ENCODE peak calls at places on chromosomes 1 and 21, in five cellular contexts. V, F, C, G and D are unnamed samples.

GRCh38 chr1:110616587-110616986 is 10.4 kb upstream of the KCNA2 start:
- DNase-seq in V (no peak), F (no peak), C (no peak), G (no peak), D (no peak)

GRCh38 chr1:7574121-7575040 is 196.7 kb upstream of the VAMP3 start:
- DNase-seq in C (peak), F (no peak), V (no peak), G (no peak), D (no peak)

GRCh38 chr1:7616076-7616833 is 154.8 kb upstream of the VAMP3 start:
- DNase-seq in G (peak), V (peak), F (peak), C (peak), D (no peak)

GRCh38 chr1:22521692-22522091 is 41.6 kb upstream of the EPHA8 start:
- DNase-seq in G (no peak), F (no peak), V (no peak), C (no peak), D (no peak)

GRCh38 chr1:156805766-156806511 is 10.7 kb downstream of the SH2D2A start:
- DNase-seq in V (no peak), G (peak), F (peak), C (peak), D (no peak)

GRCh38 chr1:55127827-55128343 is 87.3 kb downstream of the USP24 start:
- DNase-seq in G (no peak), F (no peak), V (no peak), C (no peak), D (no peak)

GRCh38 chr1:39850606-39851216 is 32.6 kb downstream of the TRIT1 start:
- DNase-seq in C (no peak), V (no peak), G (no peak), F (no peak), D (no peak)

GRCh38 chr1:28573564-28573963 is 18.5 kb upstream of the RAB42 start:
- DNase-seq in G (no peak), F (no peak), C (no peak), V (no peak), D (no peak)

GRCh38 chr21:41931041-41931451 is 22.8 kb downstream of the C2CD2 start:
- DNase-seq in V (no peak), G (no peak), C (no peak), F (no peak), D (no peak)

GRCh38 chr1:198628064-198628455 is 10.8 kb upstream of the PTPRC start:
- DNase-seq in C (no peak), F (no peak), G (no peak), V (no peak), D (no peak)

GRCh38 chr1:237197470-237198425 is 155.8 kb downstream of the RYR2 start:
- DNase-seq in F (no peak), G (no peak), V (no peak), C (no peak), D (no peak)

GRCh38 chr21:29875873-29876272 is 63.9 kb downstream of the GRIK1 start:
- DNase-seq in V (no peak), F (no peak), C (no peak), G (no peak), D (no peak)

GRCh38 chr1:203871114-203871875 is 9.9 kb downstream of the SNRPE start:
- DNase-seq in C (peak), F (peak), V (peak), G (no peak), D (no peak)

GRCh38 chr1:65224681-65225091 is 76.7 kb downstream of the AK4 start:
- DNase-seq in C (no peak), G (no peak), F (no peak), V (no peak), D (no peak)

GRCh38 chr21:28237661-28238060 is 755.0 kb downstream of the LTN1 start:
- DNase-seq in F (no peak), C (peak), G (no peak), V (no peak), D (no peak)

GRCh38 chr1:99640672-99641071 is 5.2 kb upstream of the PALMD start:
- DNase-seq in F (no peak), C (no peak), G (no peak), V (no peak), D (no peak)

GRCh38 chr1:19689856-19690255 is 25.2 kb downstream of the HTR6 start:
- DNase-seq in F (no peak), C (no peak), V (no peak), G (no peak), D (no peak)

GRCh38 chr1:34188418-34188817 is 11.7 kb downstream of the C1orf94 start:
- DNase-seq in F (no peak), V (no peak), C (no peak), G (no peak), D (no peak)

GRCh38 chr1:209411491-209411929 is 172.0 kb upstream of the CAMK1G start:
- DNase-seq in C (peak), V (no peak), G (no peak), F (no peak), D (no peak)

GRCh38 chr1:35475356-35475755 is 81.8 kb downstream of the KIAA0319L start:
- DNase-seq in G (no peak), F (no peak), C (no peak), V (no peak), D (no peak)

GRCh38 chr1:38559180-38559874 is 300.2 kb downstream of the RRAGC start:
- DNase-seq in V (no peak), G (peak), C (no peak), F (peak), D (peak)

GRCh38 chr1:16727190-16728111 is 12.9 kb upstream of the RNU1-4 start:
- DNase-seq in G (peak), F (peak), C (peak), V (peak), D (peak)

GRCh38 chr1:112743174-112744018 is 28.3 kb upstream of the PPM1J start:
- DNase-seq in F (no peak), C (no peak), G (no peak), V (no peak), D (peak)

GRCh38 chr1:157194739-157195520 is 56.7 kb upstream of the ETV3 start:
- DNase-seq in V (no peak), G (no peak), F (no peak), C (no peak), D (peak)

GRCh38 chr1:66253330-66253921 is 280.5 kb upstream of the SGIP1 start:
- DNase-seq in V (peak), C (peak), G (no peak), F (no peak), D (no peak)

GRCh38 chr1:89070509-89070908 is 5.5 kb upstream of the GBP1 start:
- DNase-seq in V (no peak), C (no peak), F (no peak), G (no peak), D (no peak)

GRCh38 chr1:204672482-204673216 is 12.9 kb downstream of the LRRN2 start:
- DNase-seq in G (no peak), V (no peak), F (no peak), C (no peak), D (no peak)

GRCh38 chr1:202694354-202694753 is 15.9 kb downstream of the SYT2 start:
- DNase-seq in F (no peak), V (no peak), G (no peak), C (no peak), D (no peak)

GRCh38 chr21:25639922-25640670 is 1.0 kb downstream of the JAM2 start:
- DNase-seq in F (no peak), G (peak), V (no peak), C (peak), D (peak)

GRCh38 chr1:3555131-3555920 is 56.0 kb downstream of the MEGF6 start:
- DNase-seq in G (no peak), C (no peak), V (no peak), F (no peak), D (no peak)

GRCh38 chr1:184866991-184867788 is 107.1 kb downstream of the NIBAN1 start:
- DNase-seq in C (peak), G (no peak), F (peak), V (no peak), D (no peak)

GRCh38 chr1:93804412-93804811 is 74.6 kb downstream of the DNTTIP2 start:
- DNase-seq in G (no peak), V (no peak), F (no peak), C (no peak), D (no peak)

GRCh38 chr1:160795951-160796383 is at the start of gene LY9:
- DNase-seq in G (no peak), V (no peak), F (peak), C (peak), D (peak)
- H3K4me3 ChIP-seq in G (no peak), V (no peak), F (no peak), C (peak), D (peak)

GRCh38 chr1:26999440-26999987 is 6.0 kb downstream of the TRNP1 start:
- DNase-seq in G (peak), F (peak), C (peak), V (peak), D (no peak)
- TF ChIP-seq CTCF in G (no peak), F (no peak), C (no peak), V (no peak), D (no peak)

GRCh38 chr1:72937905-72938304 is 655.6 kb upstream of the NEGR1 start:
- DNase-seq in F (no peak), G (no peak), C (no peak), V (no peak), D (no peak)
- TF ChIP-seq EP300 in F (no peak), G (no peak), C (no peak), V (no peak), D (no peak)

GRCh38 chr1:246592695-246593094 is 26.4 kb downstream of the CNST start:
- DNase-seq in F (no peak), C (no peak), G (no peak), V (no peak), D (no peak)
- H3K4me3 ChIP-seq in F (no peak), C (no peak), G (no peak), V (no peak), D (no peak)

GRCh38 chr1:91501527-91501859 is 842 bp downstream of the CDC7 start:
- DNase-seq in F (no peak), V (no peak), G (no peak), C (no peak), D (no peak)

GRCh38 chr1:91502138-91502881 is 1.7 kb downstream of the CDC7 start:
- DNase-seq in F (no peak), V (peak), G (no peak), C (no peak), D (no peak)

GRCh38 chr1:91503975-91504530 is 3.4 kb downstream of the CDC7 start:
- DNase-seq in C (no peak), F (no peak), V (peak), G (no peak), D (no peak)

GRCh38 chr1:91503332-91503900 is 2.8 kb downstream of the CDC7 start:
- DNase-seq in C (no peak), F (no peak), G (no peak), V (peak), D (no peak)

DNA sequence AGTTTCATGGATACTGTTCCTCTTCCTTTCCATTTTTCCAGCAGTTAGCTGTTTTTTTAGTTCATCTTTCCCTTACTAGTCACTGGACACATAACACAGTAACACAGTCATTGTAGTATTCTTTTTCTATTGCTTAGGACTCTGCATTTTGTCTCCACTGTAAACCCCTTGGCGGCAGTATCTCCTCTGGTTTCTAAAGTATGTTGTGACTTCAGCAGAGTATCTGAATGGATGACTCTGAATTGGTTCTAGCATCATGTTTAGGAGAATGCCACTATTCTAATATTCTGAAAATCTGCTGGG is 2.2 kb downstream of the CDC7 start:
- DNase-seq in V (peak), C (no peak), G (no peak), F (no peak), D (no peak)
- TF ChIP-seq CTCF in V (peak), C (no peak), G (no peak), F (no peak), D (no peak)